ENCODE peak calls at places on chromosomes 16 and 17, in four cellular contexts. Q, R, L and V are unnamed samples.

GRCh38 chr17:82710499-82711232 is 5.8 kb upstream of the FN3KRP start:
- DNase-seq in R (no peak), L (no peak), Q (no peak), V (no peak)

GRCh38 chr16:53224932-53225533 is 170.2 kb downstream of the CHD9 start:
- DNase-seq in L (no peak), Q (peak), R (no peak), V (no peak)

GRCh38 chr16:27314161-27314723 is 468 bp downstream of the IL4R start:
- DNase-seq in Q (peak), R (peak), L (no peak), V (peak)

GRCh38 chr17:54527941-54528340 is 372.7 kb upstream of the TOM1L1 start:
- DNase-seq in L (no peak), Q (no peak), R (no peak), V (no peak)

GRCh38 chr17:59870482-59870881 is 22.3 kb downstream of the TUBD1 start:
- DNase-seq in L (no peak), R (no peak), Q (no peak), V (no peak)

GRCh38 chr17:66975614-66976378 is 11.3 kb downstream of the CACNG4 start:
- DNase-seq in L (no peak), Q (peak), R (no peak), V (no peak)

GRCh38 chr17:27956601-27957445 is 63.7 kb upstream of the LYRM9 start:
- DNase-seq in L (no peak), R (peak), Q (no peak), V (no peak)

GRCh38 chr17:48540213-48540612 is 4.7 kb downstream of the HOXB2 start:
- DNase-seq in R (no peak), L (no peak), Q (no peak), V (no peak)

GRCh38 chr16:66988197-66988788 is at the start of gene CES4A:
- DNase-seq in Q (peak), R (no peak), L (no peak), V (no peak)

GRCh38 chr16:24346734-24347133 is 90.6 kb downstream of the CACNG3 start:
- DNase-seq in L (no peak), R (no peak), Q (no peak), V (no peak)